ENCODE peak calls at places on chromosome 12, in six cellular contexts. M is HTR-8/SVneo, B is AG09309, T is putamen, P is ascending aorta, Y is iris pigment epithelial cell. R is an unnamed sample.

GRCh38 chr12:3122841-3123678 is 45.9 kb downstream of the TSPAN9 start:
- DNase-seq in M (peak), B (peak), T (no peak), P (peak), Y (peak), R (no peak)

GRCh38 chr12:127509066-127509778 is 757.7 kb upstream of the TMEM132C start:
- DNase-seq in M (no peak), B (peak), T (no peak), P (no peak), Y (peak), R (no peak)

GRCh38 chr12:48351022-48351708 is 446 bp upstream of the ZNF641 start:
- DNase-seq in M (peak), B (peak), T (no peak), P (peak), Y (peak), R (no peak)

GRCh38 chr12:127025545-127025944 is 1241.4 kb upstream of the TMEM132C start:
- DNase-seq in M (peak), B (no peak), T (no peak), P (no peak), Y (no peak), R (no peak)

GRCh38 chr12:5510251-5510805 is 78.4 kb downstream of the NTF3 start:
- DNase-seq in M (no peak), B (no peak), T (no peak), P (peak), Y (no peak), R (no peak)

GRCh38 chr12:109469516-109469915 is 7.6 kb downstream of the KCTD10 start:
- DNase-seq in M (no peak), B (no peak), T (no peak), P (no peak), Y (no peak), R (no peak)

GRCh38 chr12:124358572-124358971 is 63.7 kb downstream of the RFLNA start:
- DNase-seq in M (no peak), B (no peak), T (no peak), P (no peak), Y (no peak), R (no peak)

GRCh38 chr12:11693626-11694025 is 44.2 kb downstream of the ETV6 start:
- DNase-seq in M (no peak), B (no peak), T (no peak), P (no peak), Y (no peak), R (no peak)

GRCh38 chr12:43858096-43858495 is 22.2 kb downstream of the TMEM117 start:
- DNase-seq in M (no peak), B (no peak), T (no peak), P (no peak), Y (no peak), R (no peak)

GRCh38 chr12:62832528-62832927 is 102.4 kb downstream of the PPM1H start:
- DNase-seq in M (no peak), B (no peak), T (no peak), P (no peak), Y (no peak), R (no peak)

GRCh38 chr12:131929530-131930456 is 717 bp downstream of the PUS1 start:
- DNase-seq in M (no peak), B (no peak), T (no peak), P (no peak), Y (peak), R (no peak)

GRCh38 chr12:26173153-26173552 is 22.2 kb upstream of the SSPN start:
- DNase-seq in M (no peak), B (no peak), T (no peak), P (no peak), Y (no peak), R (no peak)

GRCh38 chr12:52650520-52651081 is 1.4 kb downstream of the KRT2 start:
- DNase-seq in M (no peak), B (peak), T (no peak), P (peak), Y (no peak), R (no peak)